ENCODE peak calls at places on chromosomes 12 and 14, in six cellular contexts. R is tibial nerve, B is transverse colon, D is HL-60, Q is fibroblast of lung, V is astrocyte of the spinal cord. U is an unnamed sample.

GRCh38 chr12:11545438-11546330 is 103.8 kb upstream of the ETV6 start:
- DNase-seq in B (no peak), V (no peak), R (no peak), D (no peak), Q (no peak), U (no peak)

GRCh38 chr12:10455766-10456165 is 2.6 kb upstream of the KLRC1 start:
- DNase-seq in V (no peak), Q (no peak), R (no peak), B (no peak), D (no peak), U (no peak)

GRCh38 chr12:59219148-59219547 is 298.8 kb upstream of the LRIG3 start:
- DNase-seq in Q (no peak), B (no peak), V (no peak), R (no peak), D (no peak), U (no peak)

GRCh38 chr14:32623300-32624093 is 294.4 kb downstream of the AKAP6 start:
- DNase-seq in B (no peak), V (no peak), R (no peak), D (no peak), Q (no peak), U (no peak)

GRCh38 chr12:70379856-70380255 is 13.8 kb downstream of the KCNMB4 start:
- DNase-seq in D (no peak), V (no peak), Q (no peak), R (no peak), B (no peak), U (no peak)

GRCh38 chr14:94401083-94401482 is 12.7 kb upstream of the SERPINA1 start:
- DNase-seq in D (no peak), Q (no peak), B (no peak), V (peak; percentile 26), R (no peak), U (no peak)

GRCh38 chr12:49377386-49377785 is 10.1 kb downstream of the SPATS2 start:
- DNase-seq in D (no peak), Q (no peak), V (no peak), B (no peak), R (no peak), U (no peak)

GRCh38 chr12:128969480-128970055 is 116.3 kb downstream of the GLT1D1 start:
- DNase-seq in B (peak; percentile 20), D (no peak), R (no peak), Q (no peak), V (no peak), U (no peak)

GRCh38 chr12:72282721-72283120 is 10.6 kb downstream of the TRHDE start:
- DNase-seq in Q (peak; percentile 71), V (peak; percentile 53), R (no peak), B (no peak), D (no peak), U (no peak)

GRCh38 chr12:127253797-127254196 is 1013.2 kb upstream of the TMEM132C start:
- DNase-seq in V (no peak), Q (no peak), R (no peak), B (no peak), D (no peak), U (no peak)

GRCh38 chr12:29944269-29945000 is 160.7 kb upstream of the TMTC1 start:
- DNase-seq in B (no peak), V (no peak), R (no peak), D (no peak), Q (peak; percentile 6), U (no peak)

GRCh38 chr14:77041837-77042557 is 13.5 kb upstream of the IRF2BPL start:
- DNase-seq in V (peak; percentile 97), Q (peak; percentile 95), B (peak; percentile 56), D (no peak), R (no peak), U (peak; percentile 82)

GRCh38 chr14:39431416-39432178 is 636 bp downstream of the FBXO33 start:
- DNase-seq in B (peak; percentile 57), D (no peak), Q (peak; percentile 24), R (peak; percentile 15), V (peak; percentile 29), U (no peak)

GRCh38 chr12:121626853-121627623 is 708 bp downstream of the ORAI1 start:
- DNase-seq in Q (peak; percentile 61), V (peak; percentile 76), D (peak; percentile 56), R (peak; percentile 19), B (peak; percentile 63), U (no peak)

GRCh38 chr14:60311417-60311816 is 62.4 kb downstream of the PPM1A start:
- DNase-seq in D (no peak), Q (peak; percentile 47), R (no peak), B (no peak), V (peak; percentile 52), U (peak; percentile 9)

GRCh38 chr12:9813821-9814798 is 13.2 kb upstream of the KLRF1 start:
- DNase-seq in B (peak; percentile 82), V (peak; percentile 42), R (peak; percentile 53), Q (peak; percentile 36), D (no peak), U (no peak)

GRCh38 chr12:65278576-65279386 is at the start of gene MSRB3:
- DNase-seq in B (peak; percentile 53), R (peak; percentile 40), V (peak; percentile 74), D (peak; percentile 33), Q (peak; percentile 78), U (no peak)

GRCh38 chr12:121107681-121108080 is 25.0 kb upstream of the P2RX7 start:
- DNase-seq in D (no peak), V (no peak), Q (no peak), B (no peak), R (no peak), U (no peak)

GRCh38 chr12:121238604-121239334 is 28.8 kb downstream of the P2RX4 start:
- DNase-seq in Q (no peak), R (no peak), D (no peak), B (no peak), V (peak; percentile 5), U (no peak)

GRCh38 chr14:91138511-91139359 is 24.9 kb downstream of the DGLUCY start:
- DNase-seq in R (no peak), V (no peak), D (peak; percentile 51), B (peak; percentile 31), Q (peak; percentile 38), U (no peak)

GRCh38 chr14:96410119-96410518 is 18.2 kb downstream of the AK7 start:
- DNase-seq in Q (no peak), B (no peak), D (no peak), R (no peak), V (peak; percentile 10), U (no peak)

GRCh38 chr14:105092912-105093425 is 27.7 kb upstream of the GPR132 start:
- DNase-seq in R (no peak), D (no peak), Q (peak; percentile 43), V (peak; percentile 39), B (peak; percentile 76), U (no peak)

GRCh38 chr12:10689146-10689545 is 15.3 kb upstream of the STYK1 start:
- DNase-seq in B (no peak), Q (no peak), R (no peak), V (no peak), D (no peak), U (no peak)

GRCh38 chr12:48996794-48997718 is 2.1 kb downstream of the DDN start:
- DNase-seq in B (peak; percentile 82), Q (peak; percentile 68), D (no peak), V (peak; percentile 67), R (peak; percentile 59), U (no peak)

GRCh38 chr12:55057466-55057865 is 37.7 kb downstream of the NEUROD4 start:
- DNase-seq in D (no peak), Q (no peak), B (no peak), V (no peak), R (no peak), U (no peak)

GRCh38 chr14:93068721-93069120 is 47.0 kb downstream of the ITPK1 start:
- DNase-seq in B (no peak), Q (no peak), V (no peak), R (no peak), D (no peak), U (no peak)

GRCh38 chr14:77529213-77529612 is 30.6 kb upstream of the ISM2 start:
- DNase-seq in Q (peak; percentile 52), R (no peak), V (no peak), D (no peak), B (no peak), U (no peak)

GRCh38 chr12:46657416-46658411 is 168.1 kb downstream of the SLC38A4 start:
- DNase-seq in B (no peak), Q (peak; percentile 50), R (no peak), V (no peak), D (no peak), U (no peak)

GRCh38 chr12:104793280-104793679 is 164.8 kb downstream of the SLC41A2 start:
- DNase-seq in V (peak; percentile 72), Q (peak; percentile 7), D (no peak), R (no peak), B (no peak), U (peak; percentile 55)

GRCh38 chr12:34625116-34625515 is 602.8 kb downstream of the ALG10 start:
- DNase-seq in V (no peak), B (no peak), Q (no peak), R (no peak), D (no peak), U (no peak)
- TF ChIP-seq CTCF in V (no peak), B (no peak), Q (no peak), R (no peak), D (no peak), U (no peak)

GRCh38 chr12:3365416-3366385 is 125.3 kb upstream of the PRMT8 start:
- DNase-seq in Q (no peak), D (no peak), B (no peak), V (no peak), R (no peak), U (no peak)
- H3K4me3 ChIP-seq in Q (no peak overlapping the region), D (no peak overlapping the region), B (peak overlapping the region; percentile 0), V (no peak overlapping the region), R (peak overlapping the region; percentile 51), U (no peak overlapping the region)

GRCh38 chr12:51960488-51960887 is 9.0 kb downstream of the ACVR1B start:
- DNase-seq in Q (no peak), D (no peak), V (no peak), R (no peak), B (no peak), U (no peak)

GRCh38 chr12:51958542-51958941 is 7.0 kb downstream of the ACVR1B start:
- DNase-seq in V (no peak), D (no peak), B (no peak), Q (no peak), R (no peak), U (no peak)

GRCh38 chr12:51959211-51959610 is 7.7 kb downstream of the ACVR1B start:
- DNase-seq in R (no peak), B (peak; percentile 29), Q (peak; percentile 63), V (no peak), D (no peak), U (no peak)

GRCh38 chr12:51960890-51961289 is 9.4 kb downstream of the ACVR1B start:
- DNase-seq in D (no peak), Q (no peak), B (no peak), R (no peak), V (no peak), U (no peak)

GRCh38 chr12:51959921-51960320 is 8.4 kb downstream of the ACVR1B start:
- DNase-seq in V (no peak), R (no peak), D (no peak), B (no peak), Q (no peak), U (no peak)
- TF ChIP-seq CTCF in V (no peak), R (no peak), D (no peak), B (no peak), Q (no peak), U (no peak)

DNA sequence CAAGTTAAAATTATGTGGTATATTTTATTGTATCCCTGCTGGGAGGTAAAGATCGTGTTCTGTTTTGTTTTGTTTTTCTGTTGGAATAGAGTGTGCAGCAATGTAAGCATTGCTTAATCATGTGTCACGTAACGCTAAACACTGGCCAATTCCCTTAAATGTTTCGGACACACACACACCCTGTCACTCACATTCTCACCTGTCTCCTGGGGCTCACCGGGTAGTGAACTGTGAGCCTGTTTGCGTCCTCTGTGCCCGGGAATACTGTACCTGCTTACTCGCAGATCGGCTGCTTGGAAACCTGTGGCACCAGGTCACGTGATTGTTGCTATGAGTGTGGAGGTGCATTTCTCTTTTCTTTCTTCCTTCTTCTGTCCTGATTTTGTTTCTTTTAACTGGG is 181.3 kb downstream of the ESR2 start:
- DNase-seq in B (peak; percentile 58), D (no peak), Q (no peak), V (no peak), R (no peak), U (no peak)
- H3K4me3 ChIP-seq in B (no peak overlapping the region), D (no peak overlapping the region), Q (no peak overlapping the region), V (no peak overlapping the region), R (no peak overlapping the region), U (no peak overlapping the region)

U was measured in BJ.